ENCODE peak calls at places on chromosomes 2 and 18, in four cellular contexts. One of them, this sample, is unnamed.

GRCh38 chr2:71291398-71291797 is 40.2 kb upstream of the ZNF638 start:
- DNase-seq in K562: no peak
- DNase-seq in HCT116: no peak
- DNase-seq in GM12878: no peak
- DNase-seq in this sample: no peak

GRCh38 chr2:8115966-8116365 is 565.9 kb upstream of the ID2 start:
- DNase-seq in GM12878: no peak
- DNase-seq in HCT116: no peak
- DNase-seq in K562: no peak
- DNase-seq in this sample: no peak

GRCh38 chr2:234272069-234272850 is 221.8 kb downstream of the SPP2 start:
- DNase-seq in K562: no peak
- DNase-seq in HCT116: no peak
- DNase-seq in GM12878: no peak
- DNase-seq in this sample: no peak

GRCh38 chr2:155372969-155373368 is 674.5 kb downstream of the KCNJ3 start:
- DNase-seq in GM12878: no peak
- DNase-seq in HCT116: peak
- DNase-seq in K562: no peak
- DNase-seq in this sample: no peak

GRCh38 chr2:119292226-119292625 is 68.6 kb downstream of the STEAP3 start:
- DNase-seq in K562: no peak
- DNase-seq in HCT116: no peak
- DNase-seq in GM12878: no peak
- DNase-seq in this sample: peak

GRCh38 chr2:37629529-37629928 is 41.9 kb downstream of the CDC42EP3 start:
- DNase-seq in GM12878: no peak
- DNase-seq in HCT116: no peak
- DNase-seq in K562: no peak
- DNase-seq in this sample: no peak

GRCh38 chr18:10094154-10094553 is 180.3 kb downstream of the VAPA start:
- DNase-seq in GM12878: no peak
- DNase-seq in HCT116: no peak
- DNase-seq in K562: no peak
- DNase-seq in this sample: no peak

GRCh38 chr2:221570321-221571107 is 1.6 kb downstream of the EPHA4 start:
- DNase-seq in HCT116: no peak
- DNase-seq in GM12878: no peak
- DNase-seq in K562: no peak
- DNase-seq in this sample: no peak

GRCh38 chr2:52416340-52416739 is 1351.3 kb upstream of the CHAC2 start:
- DNase-seq in HCT116: peak
- DNase-seq in GM12878: no peak
- DNase-seq in K562: no peak
- DNase-seq in this sample: no peak

GRCh38 chr2:235001237-235002133 is 49.7 kb downstream of the SH3BP4 start:
- DNase-seq in K562: peak
- DNase-seq in GM12878: no peak
- DNase-seq in HCT116: no peak
- DNase-seq in this sample: no peak

GRCh38 chr18:33812186-33812585 is 234.2 kb downstream of the ASXL3 start:
- DNase-seq in GM12878: no peak
- DNase-seq in K562: no peak
- DNase-seq in HCT116: no peak
- DNase-seq in this sample: no peak

GRCh38 chr2:218896501-218897393 is 16.1 kb downstream of the WNT10A start:
- DNase-seq in HCT116: no peak
- DNase-seq in GM12878: peak
- DNase-seq in K562: peak
- DNase-seq in this sample: no peak

GRCh38 chr18:39486268-39486667 is 1920.7 kb upstream of the CELF4 start:
- DNase-seq in HCT116: no peak
- DNase-seq in K562: no peak
- DNase-seq in GM12878: no peak
- DNase-seq in this sample: no peak

GRCh38 chr2:238305092-238305862 is 15.0 kb upstream of the TRAF3IP1 start:
- DNase-seq in HCT116: no peak
- DNase-seq in GM12878: no peak
- DNase-seq in K562: no peak
- DNase-seq in this sample: peak

GRCh38 chr2:216807861-216808272 is 52.0 kb downstream of the TNP1 start:
- DNase-seq in HCT116: no peak
- DNase-seq in GM12878: no peak
- DNase-seq in K562: no peak
- DNase-seq in this sample: no peak

GRCh38 chr2:42903821-42904575 is 111.6 kb upstream of the HAAO start:
- DNase-seq in K562: no peak
- DNase-seq in HCT116: no peak
- DNase-seq in GM12878: no peak
- DNase-seq in this sample: no peak

GRCh38 chr2:96530144-96530430 is 6.5 kb upstream of the ARID5A start:
- DNase-seq in GM12878: no peak
- DNase-seq in HCT116: no peak
- DNase-seq in K562: no peak
- DNase-seq in this sample: no peak

GRCh38 chr18:12990128-12990485 is 1.1 kb upstream of the CEP192 start:
- DNase-seq in K562: no peak
- DNase-seq in GM12878: peak
- DNase-seq in HCT116: no peak
- DNase-seq in this sample: no peak

GRCh38 chr2:71583876-71584275 is 130.5 kb downstream of the DYSF start:
- DNase-seq in HCT116: no peak
- DNase-seq in K562: no peak
- DNase-seq in GM12878: no peak
- DNase-seq in this sample: no peak

GRCh38 chr2:151520976-151521375 is 111.3 kb downstream of the RIF1 start:
- DNase-seq in GM12878: no peak
- DNase-seq in HCT116: no peak
- DNase-seq in K562: no peak
- DNase-seq in this sample: no peak

GRCh38 chr18:23972416-23972815 is 42.1 kb upstream of the TTC39C start:
- DNase-seq in GM12878: peak
- DNase-seq in HCT116: no peak
- DNase-seq in K562: no peak
- DNase-seq in this sample: no peak

GRCh38 chr18:58565021-58565420 is 63.9 kb downstream of the ALPK2 start:
- DNase-seq in GM12878: peak
- DNase-seq in K562: no peak
- DNase-seq in HCT116: no peak
- DNase-seq in this sample: no peak

GRCh38 chr2:101252408-101253012 is at the start of gene CNOT11:
- DNase-seq in GM12878: peak
- DNase-seq in HCT116: peak
- DNase-seq in K562: peak
- DNase-seq in this sample: peak
- TF ChIP-seq POLR2A in GM12878: peak
- TF ChIP-seq POLR2A in HCT116: peak
- TF ChIP-seq POLR2A in K562: peak
- TF ChIP-seq POLR2A in this sample: peak

DNA sequence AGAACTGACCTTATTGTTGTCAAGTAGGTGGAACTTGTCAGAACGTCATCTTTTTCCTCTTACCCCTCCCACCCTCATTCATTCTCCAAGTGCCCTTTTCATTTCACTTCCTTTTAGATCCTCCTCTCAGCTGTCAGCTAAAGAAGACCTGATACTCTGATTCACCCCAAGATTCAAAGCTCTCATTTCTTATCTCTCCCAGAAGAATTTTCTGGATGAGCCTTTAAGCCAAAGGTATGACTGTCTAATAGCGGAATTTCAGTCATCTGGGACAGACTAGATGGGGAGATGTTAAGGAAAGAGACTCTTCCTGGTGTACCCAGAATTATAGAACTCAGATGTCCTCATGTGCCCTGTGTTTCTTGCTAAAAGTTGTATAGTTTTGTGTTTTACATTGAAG is 53.9 kb downstream of the TCF7L1 start:
- DNase-seq in GM12878: no peak
- DNase-seq in K562: no peak
- DNase-seq in HCT116: no peak
- DNase-seq in this sample: no peak
- TF ChIP-seq ZBTB33 in GM12878: no peak
- TF ChIP-seq ZBTB33 in K562: no peak
- TF ChIP-seq ZBTB33 in HCT116: no peak
- TF ChIP-seq ZBTB33 in this sample: no peak

GRCh38 chr2:230980468-230980867 is 15.5 kb upstream of the SPATA3 start:
- DNase-seq in HCT116: no peak
- DNase-seq in GM12878: no peak
- DNase-seq in K562: no peak
- DNase-seq in this sample: no peak

GRCh38 chr2:230974096-230974913 is 21.6 kb upstream of the SPATA3 start:
- DNase-seq in GM12878: peak
- DNase-seq in HCT116: no peak
- DNase-seq in K562: no peak
- DNase-seq in this sample: no peak

GRCh38 chr2:230975927-230976326 is 20.0 kb upstream of the SPATA3 start:
- DNase-seq in K562: no peak
- DNase-seq in HCT116: no peak
- DNase-seq in GM12878: no peak
- DNase-seq in this sample: no peak

GRCh38 chr2:230972046-230972445 is 23.9 kb upstream of the SPATA3 start:
- DNase-seq in K562: no peak
- DNase-seq in HCT116: no peak
- DNase-seq in GM12878: no peak
- DNase-seq in this sample: no peak

DNA sequence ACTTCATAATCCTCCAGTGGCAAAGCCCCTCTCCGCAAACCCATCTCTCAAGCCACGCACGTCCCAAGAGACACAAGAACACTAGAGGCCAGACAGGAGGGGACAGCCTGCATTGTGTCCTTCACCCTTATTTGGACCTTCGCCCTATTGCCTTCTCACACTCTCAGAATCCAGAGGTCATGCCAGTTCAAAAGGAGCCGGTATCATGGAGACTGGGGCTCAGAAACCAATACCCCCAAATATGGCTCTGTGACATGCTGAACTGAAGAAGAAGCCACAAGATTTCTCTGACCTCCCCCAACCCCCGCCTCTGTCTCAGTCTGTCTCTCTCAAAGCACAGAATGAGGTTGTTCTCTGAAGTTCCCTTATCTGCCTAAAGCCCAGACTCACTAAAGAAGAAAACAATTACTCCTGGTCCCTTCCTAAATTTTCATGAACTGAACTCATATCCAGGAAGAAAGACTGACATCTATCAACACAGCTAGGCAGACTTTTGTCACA is 19.2 kb upstream of the SPATA3 start:
- DNase-seq in K562: no peak
- DNase-seq in HCT116: no peak
- DNase-seq in GM12878: no peak
- DNase-seq in this sample: no peak
- TF ChIP-seq POLR2A in K562: no peak
- TF ChIP-seq POLR2A in HCT116: no peak
- TF ChIP-seq POLR2A in GM12878: peak
- TF ChIP-seq POLR2A in this sample: no peak

DNA sequence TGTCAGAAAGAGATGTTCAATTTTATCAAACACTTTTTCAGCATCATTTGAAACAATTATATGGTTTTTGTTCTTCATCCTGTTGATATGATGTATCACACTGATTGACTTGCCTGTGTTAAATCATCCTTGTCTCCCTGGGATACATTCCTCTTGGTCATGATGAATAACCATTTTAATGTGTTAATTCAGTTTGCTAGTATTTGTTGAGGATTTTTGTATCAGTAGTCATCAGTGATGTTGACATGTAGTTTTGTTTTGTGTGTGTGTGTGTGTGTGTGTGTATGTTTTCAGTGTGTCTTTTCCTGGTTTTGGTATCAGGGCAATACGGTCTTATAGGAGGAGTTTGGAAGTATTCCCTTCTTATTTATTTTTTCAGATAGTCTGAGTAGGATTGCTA is 325.4 kb downstream of the ZNF804A start:
- DNase-seq in K562: no peak
- DNase-seq in GM12878: no peak
- DNase-seq in HCT116: no peak
- DNase-seq in this sample: no peak
- TF ChIP-seq ZBTB33 in K562: no peak
- TF ChIP-seq ZBTB33 in GM12878: no peak
- TF ChIP-seq ZBTB33 in HCT116: no peak
- TF ChIP-seq ZBTB33 in this sample: no peak

GRCh38 chr2:149586063-149586462 is 1.5 kb downstream of the MMADHC start:
- DNase-seq in GM12878: no peak
- DNase-seq in K562: peak
- DNase-seq in HCT116: no peak
- DNase-seq in this sample: no peak
- TF ChIP-seq POLR2A in GM12878: no peak
- TF ChIP-seq POLR2A in K562: no peak
- TF ChIP-seq POLR2A in HCT116: no peak
- TF ChIP-seq POLR2A in this sample: no peak